ENCODE peak calls at places on chromosomes 11 and 22, in four cellular contexts. F, R, E and U are unnamed samples.
A peak's percentile ranks its signal among the peaks of the same experiment; 100 is the strongest.

GRCh38 chr11:58613228-58613627 is 9.2 kb upstream of the CNTF start:
- DNase-seq in F (no peak), R (no peak), E (no peak), U (no peak)

GRCh38 chr11:122178795-122179194 is 62.8 kb upstream of the BLID start:
- DNase-seq in F (no peak), R (peak; percentile 47), E (no peak), U (no peak)

GRCh38 chr22:36577019-36577418 is 48.1 kb upstream of the EIF3D start:
- DNase-seq in F (peak; percentile 97), R (peak; percentile 84), E (no peak), U (peak; percentile 74)

GRCh38 chr11:78860720-78861422 is 286.2 kb upstream of the NARS2 start:
- DNase-seq in F (peak; percentile 25), R (peak; percentile 37), E (no peak), U (no peak)

GRCh38 chr22:49184736-49185135 is 642.9 kb downstream of the BRD1 start:
- DNase-seq in F (no peak), R (no peak), E (no peak), U (no peak)

GRCh38 chr11:29293825-29294224 is 723.0 kb downstream of the KCNA4 start:
- DNase-seq in F (peak; percentile 72), R (peak; percentile 90), E (no peak), U (no peak)

GRCh38 chr11:134266440-134266839 is 9.7 kb upstream of the GLB1L3 start:
- DNase-seq in F (no peak), R (no peak), E (no peak), U (no peak)

GRCh38 chr11:62921201-62921572 is at the start of gene CHRM1:
- DNase-seq in F (no peak), R (no peak), E (no peak), U (peak; percentile 66)

GRCh38 chr11:59918987-59919589 is 19.1 kb upstream of the OOSP1 start:
- DNase-seq in F (peak; percentile 49), R (peak; percentile 81), E (no peak), U (peak; percentile 45)

GRCh38 chr22:23657712-23658111 is 25.6 kb upstream of the DRICH1 start:
- DNase-seq in F (no peak), R (no peak), E (no peak), U (no peak)

GRCh38 chr22:48581821-48582469 is 1245.7 kb downstream of the BRD1 start:
- DNase-seq in F (peak; percentile 4), R (no peak), E (no peak), U (peak; percentile 12)

GRCh38 chr22:44733426-44734106 is 18.8 kb upstream of the ARHGAP8 start:
- DNase-seq in F (no peak), R (no peak), E (no peak), U (no peak)

GRCh38 chr11:45457649-45458048 is 171.5 kb upstream of the SYT13 start:
- DNase-seq in F (peak; percentile 90), R (peak; percentile 90), E (no peak), U (peak; percentile 74)

GRCh38 chr11:11966826-11967668 is 41.4 kb downstream of the DKK3 start:
- DNase-seq in F (peak; percentile 30), R (peak; percentile 58), E (peak; percentile 52), U (peak; percentile 58)

GRCh38 chr11:68813778-68814177 is 27.9 kb downstream of the CPT1A start:
- DNase-seq in F (no peak), R (no peak), E (no peak), U (no peak)

GRCh38 chr22:40387758-40388157 is 17.4 kb downstream of the SGSM3 start:
- DNase-seq in F (no peak), R (no peak), E (no peak), U (no peak)

GRCh38 chr22:20110359-20110985 is 5.4 kb upstream of the RANBP1 start:
- DNase-seq in F (no peak), R (no peak), E (no peak), U (no peak)

GRCh38 chr11:1503708-1504104 is 17.1 kb upstream of the MOB2 start:
- DNase-seq in F (peak; percentile 8), R (no peak), E (no peak), U (no peak)

GRCh38 chr22:19478086-19478392 is 954 bp downstream of the UFD1 start:
- DNase-seq in F (no peak), R (peak; percentile 7), E (no peak), U (no peak)

GRCh38 chr11:107217444-107217843 is 199.2 kb upstream of the GUCY1A2 start:
- DNase-seq in F (no peak), R (no peak), E (no peak), U (no peak)

GRCh38 chr22:31173386-31174145 is 13.6 kb downstream of the RNF185 start:
- DNase-seq in F (peak; percentile 86), R (peak; percentile 93), E (no peak), U (peak; percentile 42)

GRCh38 chr11:35173011-35173511 is 34.1 kb downstream of the CD44 start:
- DNase-seq in F (no peak), R (peak; percentile 75), E (no peak), U (no peak)

GRCh38 chr11:79600747-79601146 is 159.9 kb upstream of the TENM4 start:
- DNase-seq in F (no peak), R (no peak), E (no peak), U (no peak)

GRCh38 chr11:819943-820649 is 1.4 kb downstream of the PNPLA2 start:
- DNase-seq in F (peak; percentile 59), R (peak; percentile 65), E (peak; percentile 86), U (peak; percentile 82)

GRCh38 chr11:115912484-115912945 is 408.3 kb upstream of the CADM1 start:
- DNase-seq in F (no peak), R (no peak), E (no peak), U (no peak)

GRCh38 chr11:115916596-115916995 is 412.4 kb upstream of the CADM1 start:
- DNase-seq in F (no peak), R (no peak), E (no peak), U (peak; percentile 46)

GRCh38 chr11:115910379-115910778 is 406.2 kb upstream of the CADM1 start:
- DNase-seq in F (no peak), R (no peak), E (no peak), U (no peak)

GRCh38 chr11:115911656-115912055 is 407.4 kb upstream of the CADM1 start:
- DNase-seq in F (no peak), R (no peak), E (no peak), U (no peak)
- H3K4me3 ChIP-seq in F (no peak overlapping the region), R (no peak overlapping the region), E (no peak overlapping the region), U (no peak overlapping the region)

DNA sequence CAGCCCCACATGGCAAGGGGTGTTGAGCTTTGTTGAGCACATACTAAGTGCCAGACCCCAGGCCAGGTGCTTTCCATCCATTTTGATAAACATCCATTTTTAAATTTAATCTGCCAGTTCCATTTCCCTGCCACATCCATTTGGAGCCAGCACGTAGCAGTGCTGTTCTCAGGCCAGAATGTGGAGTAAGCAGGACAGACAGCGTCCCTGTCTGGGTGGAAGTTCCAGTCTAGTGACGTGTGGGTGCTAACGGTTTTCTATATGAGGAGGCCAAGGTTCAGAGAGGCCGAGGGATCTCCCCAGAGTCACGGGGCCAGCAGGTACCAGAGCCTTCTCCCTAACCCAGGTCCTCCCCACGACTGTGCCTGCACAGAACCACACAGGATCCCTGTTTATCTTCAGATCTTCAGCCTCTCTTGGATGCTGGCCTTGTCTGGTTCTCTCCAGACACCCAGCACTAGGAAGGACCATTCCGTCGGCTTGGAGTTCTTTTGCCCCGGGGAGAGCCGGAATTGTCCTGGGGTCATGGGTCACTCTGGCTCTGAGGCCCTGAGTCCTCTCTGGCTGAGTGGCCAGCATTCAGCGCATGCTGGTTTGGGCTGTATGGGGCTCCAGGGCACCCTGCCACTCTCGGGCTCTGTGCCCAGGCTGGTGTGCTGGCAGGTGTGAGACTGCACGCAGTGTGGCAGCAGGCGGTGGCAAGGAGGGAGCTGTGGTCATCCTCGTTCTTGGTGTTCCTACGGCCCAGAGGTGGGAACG is 63.6 kb upstream of the PPARA start:
- DNase-seq in F (peak; percentile 74), R (peak; percentile 80), E (peak; percentile 48), U (peak; percentile 67)
- H3K4me3 ChIP-seq in F (peak overlapping the region; percentile 98), R (no peak overlapping the region), E (peak overlapping the region; percentile 88), U (peak overlapping the region; percentile 78)

GRCh38 chr11:17472467-17472866 is 4.2 kb downstream of the ABCC8 start:
- DNase-seq in F (no peak), R (no peak), E (no peak), U (no peak)
- H3K4me3 ChIP-seq in F (no peak overlapping the region), R (no peak overlapping the region), E (no peak overlapping the region), U (no peak overlapping the region)

DNA sequence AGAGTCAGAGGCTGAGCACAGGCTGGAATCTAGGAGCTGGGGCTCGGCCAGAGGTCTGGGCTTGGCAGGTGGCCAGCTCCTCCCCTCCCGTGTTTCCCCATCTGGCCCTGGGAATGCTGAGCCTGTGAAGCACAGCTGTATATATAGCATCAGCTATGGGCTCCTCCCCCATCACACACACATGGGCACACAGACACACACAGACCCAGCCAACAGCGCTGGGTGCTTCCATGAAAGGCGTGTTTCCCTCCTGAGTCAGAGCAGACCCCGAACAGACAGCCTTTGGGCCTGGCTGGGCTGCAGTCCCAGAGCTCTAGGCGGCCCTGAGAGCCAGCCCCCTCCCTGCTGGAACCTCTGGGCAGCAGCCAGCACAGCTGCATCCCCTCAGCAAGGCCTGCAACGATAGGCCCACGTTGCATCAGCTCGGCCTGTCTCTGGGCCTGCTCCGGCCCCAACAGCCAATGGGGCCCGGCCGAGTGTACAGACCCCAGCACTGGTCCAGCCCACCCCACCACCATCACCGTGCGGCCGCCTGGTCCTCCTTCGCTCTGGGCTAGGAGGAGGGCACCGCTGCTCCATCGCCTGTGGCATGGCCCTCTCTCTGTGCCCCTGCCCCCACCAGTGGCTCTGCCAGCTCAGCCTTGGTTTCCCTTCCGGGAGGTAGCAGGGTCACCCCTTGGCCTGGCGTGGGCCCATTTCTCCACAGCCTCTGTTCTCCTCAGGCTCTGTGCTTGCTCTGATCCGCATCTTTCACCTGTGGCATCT is 7.6 kb upstream of the SERPINH1 start:
- DNase-seq in F (peak; percentile 100), R (peak; percentile 100), E (peak; percentile 98), U (peak; percentile 100)
- H3K4me3 ChIP-seq in F (peak overlapping the region; percentile 48), R (peak overlapping the region; percentile 13), E (peak overlapping the region; percentile 27), U (peak overlapping the region; percentile 24)

GRCh38 chr11:111922803-111923202 is 4.1 kb downstream of the C11orf52 start:
- DNase-seq in F (peak; percentile 87), R (peak; percentile 89), E (peak; percentile 91), U (no peak)

GRCh38 chr11:111926505-111927391 is 8.0 kb downstream of the C11orf52 start:
- DNase-seq in F (peak; percentile 98), R (peak; percentile 97), E (peak; percentile 96), U (peak; percentile 96)

GRCh38 chr11:111923951-111924350 is 5.2 kb downstream of the C11orf52 start:
- DNase-seq in F (no peak), R (no peak), E (no peak), U (no peak)

GRCh38 chr11:111923351-111923788 is 4.7 kb downstream of the C11orf52 start:
- DNase-seq in F (peak; percentile 69), R (peak; percentile 48), E (no peak), U (peak; percentile 35)

GRCh38 chr11:111925953-111926352 is 7.2 kb downstream of the C11orf52 start:
- DNase-seq in F (no peak), R (no peak), E (peak; percentile 43), U (no peak)
- H3K4me3 ChIP-seq in F (no peak overlapping the region), R (no peak overlapping the region), E (no peak overlapping the region), U (no peak overlapping the region)